ENCODE peak calls at places on chromosome 1, in seven cellular contexts. X is tibial artery, Q is upper lobe of right lung, Z is OCI-LY7, F is testis, K is cardiac muscle cell, P is GM23338. W is an unnamed sample.
A peak's percentile ranks its signal among the peaks of the same experiment; 100 is the strongest.

GRCh38 chr1:21579788-21580187 is 70.6 kb downstream of the ALPL start:
- DNase-seq in X (no peak), Z (no peak), P (no peak), Q (no peak), K (no peak), F (no peak), W (no peak)

GRCh38 chr1:114671011-114671938 is 1.4 kb upstream of the DENND2C start:
- DNase-seq in F (no peak), Z (peak; percentile 34), P (no peak), K (no peak), X (no peak), Q (no peak), W (peak; percentile 7)

GRCh38 chr1:52037402-52037814 is 3.8 kb upstream of the KTI12 start:
- DNase-seq in Z (no peak), Q (no peak), F (no peak), X (no peak), P (no peak), K (no peak), W (no peak)

GRCh38 chr1:201354151-201354900 is 23.2 kb downstream of the TNNT2 start:
- DNase-seq in P (no peak), X (no peak), Q (peak; percentile 43), Z (no peak), F (no peak), K (no peak), W (no peak)

GRCh38 chr1:77802026-77802425 is 22.6 kb downstream of the MIGA1 start:
- DNase-seq in Z (no peak), K (no peak), F (no peak), Q (no peak), P (no peak), X (no peak), W (no peak)

GRCh38 chr1:1599030-1599916 is 662 bp downstream of the FNDC10 start:
- DNase-seq in K (peak; percentile 66), F (no peak), Q (no peak), Z (peak; percentile 35), P (peak; percentile 78), X (no peak), W (no peak)

GRCh38 chr1:243963566-243963965 is 87.5 kb upstream of the ZBTB18 start:
- DNase-seq in Q (no peak), P (no peak), Z (no peak), F (no peak), X (no peak), K (no peak), W (no peak)

GRCh38 chr1:8464987-8465386 is 147.1 kb downstream of the SLC45A1 start:
- DNase-seq in K (no peak), P (no peak), F (no peak), X (no peak), Z (peak; percentile 45), Q (no peak), W (no peak)

GRCh38 chr1:23585321-23586022 is 26.2 kb upstream of the ID3 start:
- DNase-seq in Q (no peak), P (no peak), Z (no peak), F (no peak), K (no peak), X (no peak), W (peak; percentile 98)

GRCh38 chr1:15667362-15667761 is 16.8 kb upstream of the PLEKHM2 start:
- DNase-seq in X (no peak), P (no peak), Z (no peak), Q (no peak), F (no peak), K (no peak), W (no peak)

GRCh38 chr1:24417681-24418080 is 2.1 kb downstream of the NIPAL3 start:
- DNase-seq in P (no peak), F (no peak), Z (no peak), X (no peak), K (no peak), Q (no peak), W (peak; percentile 39)

GRCh38 chr1:157249739-157250138 is 111.5 kb upstream of the ETV3 start:
- DNase-seq in Q (no peak), P (no peak), X (no peak), F (no peak), K (no peak), Z (no peak), W (no peak)

GRCh38 chr1:248897412-248898337 is 8.4 kb upstream of the PGBD2 start:
- DNase-seq in K (no peak), F (no peak), X (no peak), P (peak; percentile 39), Z (no peak), Q (no peak), W (no peak)

GRCh38 chr1:33429332-33429731 is 1.6 kb downstream of the PHC2 start:
- DNase-seq in X (no peak), K (no peak), P (peak; percentile 39), Q (no peak), Z (no peak), F (no peak), W (no peak)

GRCh38 chr1:170663441-170664282 is at the start of gene PRRX1:
- DNase-seq in F (no peak), X (peak; percentile 76), P (no peak), K (no peak), Z (no peak), Q (no peak), W (no peak)

GRCh38 chr1:20717452-20718342 is at the start of gene KIF17:
- DNase-seq in P (peak; percentile 87), K (peak; percentile 86), F (peak; percentile 86), X (peak; percentile 80), Z (peak; percentile 21), Q (peak; percentile 89), W (peak; percentile 41)

GRCh38 chr1:21547876-21548275 is 38.7 kb downstream of the ALPL start:
- DNase-seq in K (no peak), P (no peak), X (no peak), Q (no peak), F (no peak), Z (no peak), W (no peak)

GRCh38 chr1:208238710-208239517 is 5.3 kb downstream of the PLXNA2 start:
- DNase-seq in Q (no peak), Z (peak; percentile 23), K (peak; percentile 51), F (peak; percentile 49), X (no peak), P (peak; percentile 69), W (peak; percentile 25)

GRCh38 chr1:207748737-207749528 is 2.9 kb upstream of the CD46 start:
- DNase-seq in P (no peak), F (no peak), K (no peak), Q (no peak), Z (peak; percentile 93), X (no peak), W (no peak)

GRCh38 chr1:24513691-24514090 is 11.1 kb downstream of the RCAN3 start:
- DNase-seq in P (no peak), Z (no peak), X (no peak), Q (no peak), K (no peak), F (no peak), W (no peak)

DNA sequence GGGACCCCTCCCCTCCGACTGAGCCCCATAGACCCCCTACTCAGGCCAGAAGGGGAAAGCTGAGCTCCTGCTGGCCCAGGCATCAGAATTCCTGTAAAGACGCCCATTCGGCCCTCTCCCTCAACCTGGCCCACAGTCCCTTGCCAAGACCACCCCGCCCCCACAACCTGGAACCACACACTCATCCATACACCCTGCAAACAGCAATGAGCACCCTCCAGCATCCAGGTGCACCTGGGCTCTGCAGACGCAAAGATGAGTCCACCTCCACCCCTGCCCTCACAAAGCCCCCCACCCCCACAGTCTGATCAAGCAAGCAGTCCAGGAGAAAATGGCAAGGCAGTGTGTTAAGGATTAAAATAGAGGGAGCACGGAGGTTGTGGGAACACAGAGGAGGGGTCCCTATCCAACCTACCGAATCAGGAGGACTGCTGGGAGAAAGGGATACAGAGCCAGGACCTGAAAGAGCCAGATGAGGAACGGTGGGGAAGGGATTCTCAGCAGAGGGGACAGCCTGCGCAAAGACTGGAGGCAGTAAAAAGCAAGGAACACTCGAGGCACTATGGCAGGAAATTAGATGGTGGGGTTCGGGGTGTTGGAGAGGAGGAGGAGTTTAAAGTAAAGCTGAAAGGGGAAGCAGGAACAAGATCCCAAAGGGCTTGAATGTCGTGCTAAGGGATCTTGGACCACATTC is 67.3 kb upstream of the LAPTM5 start:
- DNase-seq in F (no peak), Z (no peak), X (no peak), Q (no peak), P (no peak), K (no peak), W (no peak)
- H3K4me3 ChIP-seq in F (peak overlapping the region; percentile 34), Z (no peak overlapping the region), X (peak overlapping the region; percentile 46), Q (no peak overlapping the region), P (peak overlapping the region; percentile 74), K (no peak overlapping the region), W (peak overlapping the region; percentile 46)

GRCh38 chr1:178055093-178055492 is 38.8 kb upstream of the RASAL2 start:
- DNase-seq in Z (peak; percentile 4), Q (peak; percentile 78), P (peak; percentile 74), X (no peak), K (peak; percentile 58), F (peak; percentile 34), W (no peak)
- H3K27ac ChIP-seq in Z (no peak overlapping the region), Q (no peak overlapping the region), P (no peak overlapping the region), X (peak overlapping the region; percentile 44), K (no peak overlapping the region), F (no peak overlapping the region), W (no peak overlapping the region)

GRCh38 chr1:54287176-54287650 is 87.2 kb downstream of the MRPL37 start:
- DNase-seq in Q (peak; percentile 80), P (no peak), Z (peak; percentile 15), X (peak; percentile 98), K (no peak), F (peak; percentile 86), W (peak; percentile 64)

GRCh38 chr1:54289939-54290233 is 89.9 kb downstream of the MRPL37 start:
- DNase-seq in X (peak; percentile 79), P (no peak), Z (no peak), F (no peak), Q (no peak), K (no peak), W (no peak)

GRCh38 chr1:54289061-54289938 is 89.3 kb downstream of the MRPL37 start:
- DNase-seq in Q (no peak), P (no peak), Z (no peak), X (no peak), K (no peak), F (no peak), W (no peak)

GRCh38 chr1:54285815-54286214 is 85.8 kb downstream of the MRPL37 start:
- DNase-seq in K (no peak), P (no peak), F (no peak), X (no peak), Q (no peak), Z (no peak), W (no peak)

DNA sequence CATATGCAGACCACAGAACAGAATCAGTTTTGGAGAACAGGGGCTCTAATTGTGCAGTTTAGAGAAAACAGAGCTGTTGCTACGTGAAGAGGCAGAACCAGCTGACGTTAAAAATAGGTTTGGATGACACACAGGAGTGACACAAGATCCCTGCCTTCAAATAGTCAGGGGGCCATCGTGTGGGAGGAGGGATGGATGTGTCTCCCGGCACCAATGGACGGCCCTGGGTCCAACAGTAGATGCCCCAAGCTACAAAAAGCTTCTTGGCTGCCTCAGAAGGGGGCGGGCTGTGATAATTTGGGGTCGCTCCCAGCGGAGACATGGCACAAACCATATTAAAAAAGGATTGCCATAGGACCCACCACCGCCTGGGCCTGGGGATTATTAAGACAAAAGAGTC is 87.9 kb downstream of the MRPL37 start:
- DNase-seq in K (no peak), Q (no peak), P (no peak), Z (no peak), X (peak; percentile 87), F (no peak), W (peak; percentile 23)
- H3K4me1 ChIP-seq in K (peaks cover 58% of the 10 kb centered on the region), Q (peaks cover 38% of the 10 kb centered on the region), P (peaks cover 72% of the 10 kb centered on the region), Z (peaks cover 15% of the 10 kb centered on the region), X (peaks cover 82% of the 10 kb centered on the region), F (peaks cover 75% of the 10 kb centered on the region), W (peaks cover 18% of the 10 kb centered on the region)

DNA sequence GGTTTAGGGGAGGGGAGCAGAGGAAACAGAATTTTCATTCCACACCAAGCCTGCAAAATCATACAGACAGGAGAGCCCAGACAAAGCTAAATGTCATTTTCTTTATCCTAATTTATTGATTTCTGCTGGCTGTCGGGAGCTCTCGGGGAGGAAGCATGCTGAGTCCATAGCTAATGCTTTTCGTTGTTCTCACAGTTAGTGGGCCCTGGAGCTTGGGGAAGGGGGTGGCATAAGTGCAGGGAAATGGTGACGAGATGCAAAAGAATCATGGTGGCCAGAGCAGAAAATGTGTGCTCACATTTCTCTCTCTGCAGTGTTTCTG is 202.4 kb downstream of the TOMM20 start:
- DNase-seq in X (peak; percentile 32), K (no peak), F (no peak), Q (no peak), Z (no peak), P (no peak), W (no peak)
- H3K4me3 ChIP-seq in X (no peak overlapping the region), K (no peak overlapping the region), F (no peak overlapping the region), Q (no peak overlapping the region), Z (peak overlapping the region; percentile 53), P (no peak overlapping the region), W (peak overlapping the region; percentile 19)